ENCODE peak calls at places on chromosome 5, in four cellular contexts. One of them, this sample, is unnamed.

GRCh38 chr5:156128026-156128425 is 198.9 kb upstream of the SGCD start:
- DNase-seq in dorsolateral prefrontal cortex: no peak
- DNase-seq in neural crest cell: no peak
- DNase-seq in brain microvascular endothelial cell: no peak
- DNase-seq in this sample: no peak

GRCh38 chr5:44983006-44983405 is 174.3 kb downstream of the MRPS30 start:
- DNase-seq in dorsolateral prefrontal cortex: no peak
- DNase-seq in neural crest cell: no peak
- DNase-seq in brain microvascular endothelial cell: no peak
- DNase-seq in this sample: no peak

GRCh38 chr5:170631471-170632195 is 127.8 kb downstream of the KCNIP1 start:
- DNase-seq in dorsolateral prefrontal cortex: peak
- DNase-seq in neural crest cell: peak
- DNase-seq in brain microvascular endothelial cell: no peak
- DNase-seq in this sample: no peak

GRCh38 chr5:123147741-123148140 is 58.7 kb downstream of the PRDM6 start:
- DNase-seq in dorsolateral prefrontal cortex: no peak
- DNase-seq in neural crest cell: no peak
- DNase-seq in brain microvascular endothelial cell: no peak
- DNase-seq in this sample: no peak

GRCh38 chr5:108028411-108028810 is 353.5 kb downstream of the FBXL17 start:
- DNase-seq in dorsolateral prefrontal cortex: no peak
- DNase-seq in neural crest cell: peak
- DNase-seq in brain microvascular endothelial cell: peak
- DNase-seq in this sample: peak

GRCh38 chr5:175854231-175855040 is 16.9 kb upstream of the CPLX2 start:
- DNase-seq in dorsolateral prefrontal cortex: no peak
- DNase-seq in neural crest cell: no peak
- DNase-seq in brain microvascular endothelial cell: no peak
- DNase-seq in this sample: no peak

GRCh38 chr5:151924564-151925395 is at the start of gene GLRA1:
- DNase-seq in dorsolateral prefrontal cortex: peak
- DNase-seq in neural crest cell: peak
- DNase-seq in brain microvascular endothelial cell: peak
- DNase-seq in this sample: no peak

GRCh38 chr5:36363101-36363500 is 61.4 kb upstream of the RANBP3L start:
- DNase-seq in dorsolateral prefrontal cortex: no peak
- DNase-seq in neural crest cell: no peak
- DNase-seq in brain microvascular endothelial cell: peak
- DNase-seq in this sample: peak

GRCh38 chr5:35884125-35884788 is 27.6 kb downstream of the IL7R start:
- DNase-seq in dorsolateral prefrontal cortex: no peak
- DNase-seq in neural crest cell: no peak
- DNase-seq in brain microvascular endothelial cell: peak
- DNase-seq in this sample: no peak

GRCh38 chr5:26104175-26104574 is 934.2 kb downstream of the CDH9 start:
- DNase-seq in dorsolateral prefrontal cortex: no peak
- DNase-seq in neural crest cell: no peak
- DNase-seq in brain microvascular endothelial cell: no peak
- DNase-seq in this sample: no peak
- TF ChIP-seq CTCF in dorsolateral prefrontal cortex: no peak
- TF ChIP-seq CTCF in neural crest cell: no peak
- TF ChIP-seq CTCF in brain microvascular endothelial cell: no peak
- TF ChIP-seq CTCF in this sample: no peak

DNA sequence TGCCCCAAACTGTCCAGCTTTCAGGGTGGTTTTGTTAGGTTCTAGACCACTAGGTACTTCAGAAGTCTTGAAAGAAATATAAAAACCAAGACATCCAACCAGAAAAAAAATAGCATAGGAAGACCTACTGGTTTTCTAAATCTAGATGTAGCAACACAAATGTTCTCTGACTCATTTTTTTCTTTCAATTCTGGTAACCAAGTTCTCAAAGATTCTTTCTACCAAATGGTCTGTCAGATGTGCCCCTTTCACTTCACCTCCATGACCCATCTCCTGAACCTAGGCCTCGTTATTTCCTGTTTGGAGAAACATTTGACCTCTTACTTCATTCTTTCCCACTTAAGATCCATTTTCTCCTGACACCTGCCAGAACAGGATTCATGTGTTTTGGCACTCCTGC is 355.3 kb downstream of the KIAA0825 start:
- DNase-seq in dorsolateral prefrontal cortex: no peak
- DNase-seq in neural crest cell: no peak
- DNase-seq in brain microvascular endothelial cell: no peak
- DNase-seq in this sample: no peak
- TF ChIP-seq CTCF in dorsolateral prefrontal cortex: no peak
- TF ChIP-seq CTCF in neural crest cell: no peak
- TF ChIP-seq CTCF in brain microvascular endothelial cell: no peak
- TF ChIP-seq CTCF in this sample: no peak

GRCh38 chr5:161966544-161966943 is 101.0 kb upstream of the GABRG2 start:
- DNase-seq in dorsolateral prefrontal cortex: no peak
- DNase-seq in neural crest cell: peak
- DNase-seq in brain microvascular endothelial cell: no peak
- DNase-seq in this sample: no peak
- TF ChIP-seq CTCF in dorsolateral prefrontal cortex: peak
- TF ChIP-seq CTCF in neural crest cell: peak
- TF ChIP-seq CTCF in brain microvascular endothelial cell: no peak
- TF ChIP-seq CTCF in this sample: peak

DNA sequence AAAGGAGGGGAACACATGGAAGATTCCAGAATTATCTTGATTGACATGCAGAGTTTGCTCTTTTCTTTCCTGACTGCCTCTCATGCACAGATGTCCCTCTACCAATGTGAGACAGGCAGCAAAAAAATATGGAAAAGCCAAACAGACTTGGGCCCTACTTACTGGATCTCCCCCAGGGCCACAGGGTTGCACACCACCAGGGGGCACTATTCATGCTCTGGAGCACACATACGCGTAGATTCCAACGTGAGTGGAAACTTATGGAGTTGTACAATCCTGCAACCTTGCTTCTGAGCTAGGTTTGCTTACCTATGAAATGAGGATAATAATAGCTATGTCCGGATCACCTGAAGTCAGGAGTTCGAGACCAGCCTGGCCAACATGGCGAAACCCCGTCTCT is 319.5 kb downstream of the ARHGEF28 start:
- DNase-seq in dorsolateral prefrontal cortex: no peak
- DNase-seq in neural crest cell: no peak
- DNase-seq in brain microvascular endothelial cell: no peak
- DNase-seq in this sample: no peak
- TF ChIP-seq CTCF in dorsolateral prefrontal cortex: peak
- TF ChIP-seq CTCF in neural crest cell: peak
- TF ChIP-seq CTCF in brain microvascular endothelial cell: peak
- TF ChIP-seq CTCF in this sample: peak

GRCh38 chr5:131417240-131417869 is 153.5 kb downstream of the CDC42SE2 start:
- DNase-seq in dorsolateral prefrontal cortex: peak
- DNase-seq in neural crest cell: peak
- DNase-seq in brain microvascular endothelial cell: peak
- DNase-seq in this sample: no peak

GRCh38 chr5:131418846-131419245 is 155.0 kb downstream of the CDC42SE2 start:
- DNase-seq in dorsolateral prefrontal cortex: no peak
- DNase-seq in neural crest cell: no peak
- DNase-seq in brain microvascular endothelial cell: no peak
- DNase-seq in this sample: no peak

GRCh38 chr5:131419877-131420276 is 156.0 kb downstream of the CDC42SE2 start:
- DNase-seq in dorsolateral prefrontal cortex: no peak
- DNase-seq in neural crest cell: no peak
- DNase-seq in brain microvascular endothelial cell: no peak
- DNase-seq in this sample: no peak

GRCh38 chr5:131426011-131426410 is 162.2 kb downstream of the CDC42SE2 start:
- DNase-seq in dorsolateral prefrontal cortex: no peak
- DNase-seq in neural crest cell: no peak
- DNase-seq in brain microvascular endothelial cell: no peak
- DNase-seq in this sample: no peak

GRCh38 chr5:131423056-131423455 is 159.2 kb downstream of the CDC42SE2 start:
- DNase-seq in dorsolateral prefrontal cortex: no peak
- DNase-seq in neural crest cell: no peak
- DNase-seq in brain microvascular endothelial cell: peak
- DNase-seq in this sample: no peak
- TF ChIP-seq CTCF in dorsolateral prefrontal cortex: peak
- TF ChIP-seq CTCF in neural crest cell: peak
- TF ChIP-seq CTCF in brain microvascular endothelial cell: peak
- TF ChIP-seq CTCF in this sample: peak

This sample was measured in retinal pigment epithelial cell.